ENCODE peak calls at places on chromosomes 16 and 17, in six cellular contexts. Q is WTC11, H is HepG2, C is HCT116, M is GM12878, D is H1. R is an unnamed sample.

GRCh38 chr17:47895254-47895855 is 681 bp upstream of the SP2 start:
- DNase-seq in M (no peak), D (no peak), C (no peak), Q (no peak), H (no peak), R (no peak)

GRCh38 chr16:57379579-57379978 is 7.3 kb downstream of the CX3CL1 start:
- DNase-seq in M (no peak), D (no peak), H (no peak), Q (no peak), C (no peak), R (no peak)

GRCh38 chr16:28538733-28539596 is at the start of gene NUPR1:
- DNase-seq in Q (peak), M (no peak), C (no peak), H (peak), D (no peak), R (no peak)

GRCh38 chr17:6711681-6712057 is 1.5 kb downstream of the SLC13A5 start:
- DNase-seq in D (no peak), M (no peak), H (peak), C (no peak), Q (no peak), R (no peak)

GRCh38 chr17:55524440-55525220 is 13.4 kb upstream of the SMIM36 start:
- DNase-seq in Q (no peak), M (no peak), D (no peak), H (no peak), C (no peak), R (no peak)

GRCh38 chr17:41254861-41255260 is 323 bp upstream of the KRTAP9-9 start:
- DNase-seq in H (no peak), M (no peak), C (no peak), Q (no peak), D (no peak), R (no peak)

GRCh38 chr16:72722552-72722951 is 325.4 kb downstream of the ZFHX3 start:
- DNase-seq in D (peak), Q (peak), M (no peak), C (no peak), H (no peak), R (peak)

GRCh38 chr16:48446534-48446920 is 61.3 kb upstream of the SIAH1 start:
- DNase-seq in M (no peak), H (no peak), C (no peak), Q (no peak), D (no peak), R (no peak)

GRCh38 chr17:10192963-10193362 is 5.4 kb downstream of the GAS7 start:
- DNase-seq in H (no peak), Q (no peak), D (no peak), M (no peak), C (no peak), R (no peak)

GRCh38 chr16:58384437-58385055 is 7.7 kb upstream of the GINS3 start:
- DNase-seq in D (no peak), H (no peak), Q (no peak), C (no peak), M (no peak), R (no peak)

GRCh38 chr16:59060212-59060611 is 326.1 kb upstream of the GOT2 start:
- DNase-seq in H (no peak), Q (no peak), C (no peak), D (no peak), M (no peak), R (no peak)

GRCh38 chr16:8872967-8873865 is 4.4 kb upstream of the CARHSP1 start:
- DNase-seq in Q (no peak), C (no peak), D (no peak), M (no peak), H (peak), R (no peak)

GRCh38 chr17:57859601-57860413 is 10.0 kb upstream of the MRPS23 start:
- DNase-seq in D (no peak), C (no peak), M (no peak), Q (no peak), H (no peak), R (no peak)

GRCh38 chr17:43562679-43563146 is 16.6 kb upstream of the ETV4 start:
- DNase-seq in C (no peak), M (no peak), D (no peak), H (peak), Q (no peak), R (no peak)

GRCh38 chr16:19523559-19524355 is at the start of gene CCP110:
- DNase-seq in D (peak), C (peak), M (peak), H (peak), Q (peak), R (peak)
- TF ChIP-seq ATF3 in D (no peak), C (no peak), M (no peak), H (no peak), Q (no peak), R (no peak)

DNA sequence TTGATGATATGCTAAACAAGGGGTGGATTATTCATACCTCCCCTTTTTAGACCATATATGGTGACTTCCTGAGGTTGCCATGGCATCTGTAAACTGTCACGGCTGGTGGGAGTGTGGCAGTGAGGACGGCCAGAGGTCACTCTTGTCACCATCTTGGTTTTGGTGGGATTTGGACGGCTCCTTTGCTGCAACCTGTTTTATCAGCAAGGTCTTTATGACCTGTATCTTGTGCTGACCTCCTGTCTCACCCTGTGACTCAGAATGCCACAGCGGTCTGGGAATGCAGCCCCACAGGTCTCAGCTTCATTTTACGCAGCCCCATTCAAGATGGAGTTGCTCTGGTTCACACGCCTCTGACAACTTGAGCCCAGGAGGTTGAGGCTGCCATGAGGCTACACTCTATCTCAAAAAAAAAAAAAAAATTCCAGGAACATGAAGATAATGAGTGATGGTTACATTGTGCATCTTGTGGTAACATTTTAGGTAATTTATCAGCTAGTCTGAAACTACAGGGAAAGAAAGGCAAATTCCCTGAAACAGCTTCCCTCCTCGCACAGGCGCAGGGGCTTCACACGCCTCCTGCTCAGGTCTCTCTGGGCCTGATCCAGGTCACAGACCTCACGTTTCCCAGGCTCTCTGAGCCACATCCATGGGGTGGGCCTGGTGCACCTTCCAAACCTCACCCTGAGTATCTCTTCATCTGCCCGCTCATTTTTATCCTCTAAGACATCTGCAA is 15.3 kb upstream of the UBE2I start:
- DNase-seq in C (no peak), H (no peak), D (no peak), Q (no peak), M (no peak), R (no peak)
- TF ChIP-seq ATF3 in C (no peak), H (no peak), D (no peak), Q (no peak), M (no peak), R (no peak)

DNA sequence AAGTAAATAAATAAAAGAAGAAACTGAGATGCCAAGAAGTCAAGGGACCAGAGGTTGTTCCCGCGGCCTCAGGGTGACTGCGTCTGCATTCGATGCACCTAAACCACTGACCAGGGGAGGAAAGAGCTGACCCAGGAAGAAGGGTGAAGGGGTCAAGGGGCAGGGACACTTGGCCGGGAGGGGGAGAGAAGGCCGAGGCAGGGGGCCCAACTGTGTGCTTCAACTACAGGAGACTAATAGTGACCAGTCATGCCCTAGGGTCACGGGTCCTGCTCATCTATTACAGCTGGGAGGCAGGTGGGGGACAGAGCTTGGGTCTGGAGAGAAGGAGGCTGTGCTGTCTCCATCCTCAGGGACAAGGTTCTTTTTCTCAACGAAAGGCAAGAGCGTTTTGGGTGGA is 44.8 kb downstream of the TIMM22 start:
- DNase-seq in Q (no peak), H (no peak), C (no peak), D (no peak), M (no peak), R (no peak)
- TF ChIP-seq ATF3 in Q (no peak), H (no peak), C (no peak), D (no peak), M (no peak), R (no peak)

DNA sequence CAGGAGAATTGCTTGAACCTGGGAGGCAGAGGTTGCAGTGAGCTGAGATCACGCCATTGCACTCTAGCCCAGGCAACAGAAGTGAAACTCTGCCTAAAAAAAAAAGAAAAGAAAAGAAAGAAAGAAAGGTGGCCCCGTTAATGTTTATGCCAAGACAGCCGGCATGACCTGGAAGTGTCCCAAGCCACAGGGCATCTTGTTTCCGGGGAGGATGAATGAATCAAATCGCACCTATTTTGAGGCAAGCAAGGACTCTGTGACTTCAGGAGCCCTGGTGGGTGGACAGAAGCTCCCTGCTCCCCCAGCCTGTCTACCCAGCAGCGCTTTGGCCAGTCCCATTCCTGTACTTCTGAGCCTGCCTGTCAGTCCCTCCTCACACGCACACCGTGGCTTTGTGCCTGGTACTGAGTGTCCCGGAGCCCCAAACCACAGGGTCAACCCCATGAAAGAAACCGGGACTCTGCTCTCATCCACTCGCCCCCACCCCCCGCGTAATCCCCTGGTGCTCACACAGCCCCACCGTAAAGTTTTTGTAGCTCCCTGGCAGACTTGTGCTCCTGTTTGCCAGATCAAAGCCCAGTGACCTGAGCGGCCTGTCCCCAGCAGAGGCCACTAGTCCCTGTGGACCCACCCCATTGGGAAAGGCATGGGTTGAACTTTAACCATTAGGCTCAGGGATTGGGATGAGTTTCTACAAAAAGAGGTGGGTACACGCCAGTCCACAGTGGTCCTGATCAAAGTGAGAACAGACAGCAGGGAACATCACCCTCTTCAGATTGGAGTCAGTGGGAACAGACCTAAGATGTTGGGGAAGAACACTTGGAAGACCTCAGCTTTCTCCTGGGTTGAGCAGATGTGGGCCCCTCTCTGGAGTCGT is 19.3 kb downstream of the CD2BP2 start:
- DNase-seq in C (no peak), D (no peak), M (peak), Q (no peak), H (peak), R (peak)
- TF ChIP-seq ATF3 in C (no peak), D (no peak), M (no peak), Q (no peak), H (no peak), R (no peak)

DNA sequence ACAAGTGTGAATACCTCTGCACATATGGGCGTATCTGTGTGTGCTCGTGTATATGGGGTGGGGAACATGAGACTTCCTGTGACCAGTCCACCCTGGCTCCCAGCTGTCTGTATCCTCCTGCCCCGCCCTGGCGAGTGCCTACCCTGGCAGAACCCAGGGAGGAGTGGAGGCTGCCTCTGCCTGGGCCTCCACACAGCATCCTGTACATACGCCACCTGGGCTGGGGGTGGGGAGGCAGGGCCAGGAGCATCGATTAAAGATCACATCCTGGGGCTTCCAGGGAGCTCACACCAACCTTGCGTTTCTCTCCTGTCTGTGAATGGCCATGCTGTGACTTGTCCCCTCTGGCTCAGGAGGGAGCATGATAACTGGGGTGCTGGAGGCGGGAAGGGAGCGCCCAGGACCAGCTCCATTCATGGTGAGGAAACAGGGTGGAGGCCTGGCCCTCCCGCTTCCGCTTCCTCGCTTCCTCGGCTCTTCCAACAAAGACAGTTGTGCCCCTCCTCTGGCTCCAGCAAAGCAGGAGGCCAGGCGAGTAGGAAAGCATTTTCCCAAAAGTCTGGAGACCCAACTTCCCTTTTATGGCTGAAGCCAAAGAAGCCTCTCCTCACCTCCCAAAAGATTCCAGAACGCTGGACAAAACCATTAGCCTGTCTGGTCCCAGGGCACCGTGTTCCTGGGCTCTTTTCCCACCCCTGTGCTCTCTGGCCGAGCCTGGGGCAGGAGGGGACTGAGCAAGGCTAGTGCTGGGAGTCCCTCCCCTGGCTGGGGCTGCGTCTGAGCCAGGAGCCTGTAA is 23.0 kb downstream of the ADAM11 start:
- DNase-seq in Q (peak), C (no peak), D (no peak), H (no peak), M (no peak), R (no peak)
- TF ChIP-seq ATF3 in Q (no peak), C (no peak), D (no peak), H (no peak), M (no peak), R (no peak)

GRCh38 chr16:79071424-79071823 is 529.1 kb downstream of the MAF start:
- DNase-seq in M (no peak), D (no peak), Q (no peak), C (no peak), H (no peak), R (no peak)

GRCh38 chr16:79067600-79067999 is 532.9 kb downstream of the MAF start:
- DNase-seq in Q (no peak), C (no peak), H (no peak), D (no peak), M (no peak), R (no peak)

GRCh38 chr16:79069118-79069517 is 531.4 kb downstream of the MAF start:
- DNase-seq in M (no peak), C (no peak), Q (no peak), D (no peak), H (no peak), R (no peak)

GRCh38 chr16:79066621-79067020 is 533.9 kb downstream of the MAF start:
- DNase-seq in M (no peak), D (no peak), H (no peak), Q (no peak), C (no peak), R (no peak)

DNA sequence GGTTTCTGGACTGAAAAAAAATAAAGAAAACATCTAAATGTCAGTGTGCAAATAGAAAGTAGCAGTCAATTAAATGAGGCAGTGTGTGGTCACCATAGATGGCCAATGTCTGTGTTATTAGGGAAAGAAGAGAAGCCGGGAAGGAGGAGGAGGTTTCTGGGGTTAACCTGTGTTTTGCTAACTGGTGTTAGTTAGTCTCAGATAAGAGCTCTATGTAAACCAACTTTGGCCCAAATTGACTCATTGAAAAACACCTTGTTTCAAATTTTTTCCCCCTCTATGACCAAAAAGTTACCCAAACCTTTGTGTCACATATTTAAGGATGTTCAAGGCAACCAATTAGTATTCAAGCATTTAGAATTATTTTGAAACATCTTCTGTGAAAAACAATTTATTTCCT is 530.9 kb downstream of the MAF start:
- DNase-seq in C (no peak), Q (no peak), D (no peak), H (no peak), M (no peak), R (no peak)
- TF ChIP-seq ATF3 in C (no peak), Q (no peak), D (no peak), H (no peak), M (no peak), R (no peak)

GRCh38 chr17:27463235-27463677 is 7.0 kb downstream of the KSR1 start:
- DNase-seq in D (no peak), H (no peak), M (no peak), Q (no peak), C (no peak), R (no peak)
- TF ChIP-seq ATF3 in D (no peak), H (no peak), M (no peak), Q (no peak), C (no peak), R (no peak)

GRCh38 chr17:76500074-76500744 is 1.0 kb downstream of the RHBDF2 start:
- DNase-seq in C (no peak), D (no peak), H (no peak), M (no peak), Q (no peak), R (peak)

GRCh38 chr17:76497979-76498885 is 3.0 kb downstream of the RHBDF2 start:
- DNase-seq in C (no peak), D (no peak), Q (peak), M (no peak), H (peak), R (no peak)

GRCh38 chr17:76497699-76497978 is 3.6 kb downstream of the RHBDF2 start:
- DNase-seq in C (no peak), M (no peak), D (no peak), Q (no peak), H (no peak), R (no peak)

GRCh38 chr17:76500745-76501017 is 542 bp downstream of the RHBDF2 start:
- DNase-seq in Q (no peak), D (no peak), M (no peak), H (no peak), C (no peak), R (no peak)

DNA sequence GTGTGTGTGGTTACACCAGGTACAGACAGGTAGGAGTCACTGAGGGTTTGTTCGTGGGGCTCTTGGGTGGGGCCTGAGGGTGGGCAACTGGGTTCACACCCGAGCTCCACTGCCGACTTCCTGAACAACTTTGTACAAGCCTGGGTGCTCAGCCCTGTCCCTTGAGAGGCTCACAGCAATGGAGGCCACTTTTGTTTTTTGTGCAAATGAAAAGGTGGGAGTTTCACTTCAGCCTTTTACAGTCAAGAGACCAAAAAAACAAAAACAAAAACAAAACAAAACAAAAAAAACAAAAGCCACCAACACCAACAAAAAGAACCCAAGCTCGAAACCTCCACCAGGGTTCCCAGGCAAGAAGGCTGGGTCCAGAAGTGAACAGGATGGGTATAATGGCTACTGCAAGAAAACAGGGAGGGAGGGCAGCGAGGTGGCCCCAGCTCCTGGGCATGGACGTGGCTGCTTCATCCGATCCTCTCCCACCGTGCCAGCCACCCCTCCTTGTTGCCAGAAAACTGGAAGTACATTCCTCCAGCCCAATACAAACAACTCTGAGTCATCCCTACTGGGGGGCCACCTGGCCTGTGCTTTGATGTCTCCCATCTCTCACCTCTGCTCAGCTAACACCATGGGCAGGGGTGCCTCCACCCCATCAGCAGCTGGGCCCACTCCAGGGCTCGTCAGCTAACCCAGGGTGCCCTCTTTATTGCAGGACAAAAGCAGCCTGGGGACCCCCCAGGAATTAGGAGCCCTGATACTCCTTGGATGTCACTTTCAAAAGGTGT is 2.1 kb downstream of the RHBDF2 start:
- DNase-seq in C (no peak), D (no peak), Q (no peak), M (peak), H (peak), R (no peak)
- TF ChIP-seq ATF3 in C (no peak), D (no peak), Q (no peak), M (no peak), H (peak), R (no peak)

DNA sequence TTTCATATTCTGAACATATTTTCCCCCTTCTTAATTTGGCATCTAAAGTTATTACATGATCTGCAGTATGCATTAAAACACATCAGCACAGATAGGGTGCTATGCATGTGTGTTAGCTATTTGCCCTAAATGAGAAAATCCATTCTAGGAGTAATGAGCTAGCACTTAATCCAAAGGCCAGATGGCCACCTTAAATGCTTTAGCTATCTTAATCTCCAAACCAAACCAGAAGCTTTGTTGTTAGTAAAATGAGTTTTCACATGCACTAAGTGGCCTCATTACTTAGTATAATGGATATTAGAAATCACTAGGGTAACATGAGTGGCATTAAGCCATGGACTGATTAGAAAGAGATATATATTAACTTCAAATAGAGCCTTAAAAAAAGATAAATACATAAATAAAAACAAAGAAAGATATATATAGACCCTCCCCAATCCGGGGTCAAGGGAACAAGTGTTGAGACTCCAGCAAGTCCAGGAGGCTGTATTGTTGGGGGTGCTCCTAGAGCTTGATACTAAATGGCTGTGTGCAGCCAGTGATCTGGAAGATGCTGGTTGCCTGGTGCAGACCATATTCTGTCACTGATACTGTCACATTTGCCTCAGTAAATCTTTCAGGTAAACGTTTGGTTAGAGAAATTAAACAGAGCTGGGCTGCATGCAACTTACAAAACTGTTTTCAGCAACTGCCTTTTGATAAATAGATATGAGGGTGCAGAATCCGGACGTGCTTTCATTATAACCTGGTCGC is 67.3 kb downstream of the MYH10 start:
- DNase-seq in M (no peak), C (no peak), Q (no peak), D (no peak), H (no peak), R (no peak)
- TF ChIP-seq ATF3 in M (no peak), C (no peak), Q (no peak), D (no peak), H (no peak), R (no peak)